ENCODE peak calls at places on chromosomes 7 and 10, in ten cellular contexts. Y is HAP-1, M is T-helper 9 cell, C is fibroblast of lung, T is caudate nucleus, P is H9, A is Right ventricle myocardium superior, G is mesendoderm, H is GM04503, O is GM13976. B is an unnamed sample.

GRCh38 chr7:123154231-123154860 is 45.4 kb downstream of the SLC13A1 start:
- DNase-seq in H (peak), G (peak), Y (peak), T (no peak), M (no peak), P (peak), O (peak), C (peak), A (peak), B (no peak)

GRCh38 chr10:94212876-94213595 is 149.7 kb downstream of the NOC3L start:
- DNase-seq in M (no peak), C (no peak), A (no peak), G (no peak), T (no peak), H (no peak), O (no peak), Y (no peak), P (no peak), B (no peak)

GRCh38 chr10:64507869-64508609 is 986.8 kb downstream of the REEP3 start:
- DNase-seq in C (peak), O (no peak), M (no peak), A (no peak), G (peak), H (no peak), T (no peak), P (no peak), Y (no peak), B (no peak)

GRCh38 chr7:44540592-44541027 is 520 bp downstream of the NPC1L1 start:
- DNase-seq in G (no peak), Y (no peak), O (no peak), C (no peak), A (no peak), H (no peak), T (no peak), M (no peak), P (no peak), B (no peak)

GRCh38 chr10:51097546-51097945 is 23.3 kb downstream of the PRKG1 start:
- DNase-seq in P (no peak), C (no peak), M (no peak), H (no peak), G (no peak), A (no peak), O (no peak), Y (no peak), T (no peak), B (no peak)

GRCh38 chr7:156892086-156892800 is 740 bp downstream of the LMBR1 start:
- DNase-seq in P (peak), A (peak), T (no peak), O (peak), G (peak), Y (peak), C (no peak), M (peak), H (no peak), B (peak)

GRCh38 chr10:126185666-126186447 is 202.4 kb downstream of the ADAM12 start:
- DNase-seq in M (no peak), T (no peak), C (no peak), Y (no peak), O (no peak), H (no peak), A (no peak), P (no peak), G (no peak), B (no peak)

GRCh38 chr10:110885932-110886674 is 14.4 kb downstream of the PDCD4 start:
- DNase-seq in C (no peak), T (no peak), O (no peak), M (no peak), H (no peak), P (no peak), G (no peak), Y (no peak), A (no peak), B (no peak)

GRCh38 chr10:47299989-47300931 is at the start of gene GDF10:
- DNase-seq in G (peak), Y (no peak), M (no peak), A (no peak), P (no peak), T (no peak), O (no peak), C (peak), H (no peak), B (no peak)

GRCh38 chr7:66409493-66409892 is 204.4 kb downstream of the TPST1 start:
- DNase-seq in O (no peak), P (no peak), C (no peak), M (no peak), T (no peak), G (no peak), Y (no peak), A (no peak), H (no peak), B (no peak)

GRCh38 chr7:106190589-106191330 is 78.6 kb upstream of the SYPL1 start:
- DNase-seq in H (no peak), C (no peak), O (no peak), G (no peak), A (no peak), M (no peak), Y (no peak), T (no peak), P (no peak), B (no peak)

GRCh38 chr10:4541292-4541691 is 284.7 kb upstream of the AKR1E2 start:
- DNase-seq in G (peak), C (peak), Y (no peak), M (no peak), T (no peak), H (peak), A (no peak), P (no peak), O (no peak), B (no peak)

GRCh38 chr7:102024769-102025391 is 207.5 kb downstream of the CUX1 start:
- DNase-seq in Y (no peak), P (peak), G (peak), M (no peak), H (no peak), O (no peak), A (peak), C (no peak), T (no peak), B (no peak)

GRCh38 chr10:31999261-31999660 is 57.0 kb downstream of the KIF5B start:
- DNase-seq in O (no peak), M (no peak), H (no peak), P (no peak), G (peak), A (no peak), T (no peak), C (peak), Y (no peak), B (no peak)

GRCh38 chr7:93015193-93016084 is 102.3 kb downstream of the SAMD9 start:
- DNase-seq in Y (no peak), C (peak), T (no peak), H (peak), M (no peak), O (no peak), P (no peak), A (no peak), G (no peak), B (no peak)

GRCh38 chr7:3762146-3762831 is 461.2 kb downstream of the SDK1 start:
- DNase-seq in T (no peak), M (no peak), O (no peak), G (no peak), H (no peak), A (no peak), C (no peak), P (no peak), Y (no peak), B (no peak)

GRCh38 chr7:66421830-66422229 is 206.9 kb upstream of the KCTD7 start:
- DNase-seq in O (no peak), A (no peak), G (no peak), H (no peak), M (no peak), Y (no peak), C (no peak), T (no peak), P (no peak), B (no peak)

GRCh38 chr7:40907286-40907685 is 772.5 kb downstream of the SUGCT start:
- DNase-seq in Y (no peak), H (no peak), P (no peak), M (no peak), A (no peak), T (no peak), C (no peak), G (no peak), O (no peak), B (no peak)

GRCh38 chr10:75600833-75601232 is 169.4 kb downstream of the LRMDA start:
- DNase-seq in Y (no peak), T (no peak), A (no peak), M (no peak), G (no peak), H (no peak), C (no peak), P (no peak), O (no peak), B (no peak)

B was measured in T follicular helper cell.